ENCODE peak calls at places on chromosomes 3 and 15, in five cellular contexts. L is nephron progenitor cell, Y is ascending aorta, A is NCI-H1092, T is M059J. K is an unnamed sample.

GRCh38 chr3:8990266-8991215 is 27.3 kb upstream of the RAD18 start:
- DNase-seq in L (no peak), A (no peak), T (no peak), Y (no peak), K (no peak)

GRCh38 chr3:107637416-107638182 is 114.8 kb downstream of the BBX start:
- DNase-seq in Y (no peak), A (no peak), T (no peak), L (no peak), K (no peak)

GRCh38 chr3:83971693-83972092 is 987.1 kb upstream of the CADM2 start:
- DNase-seq in Y (no peak), A (no peak), L (no peak), T (no peak), K (no peak)

GRCh38 chr3:159829056-159829995 is 159.3 kb upstream of the IL12A start:
- DNase-seq in T (peak; percentile 78), Y (no peak), A (no peak), L (no peak), K (peak; percentile 86)

GRCh38 chr3:50532062-50532705 is 28.8 kb upstream of the CACNA2D2 start:
- DNase-seq in T (peak; percentile 25), L (no peak), A (no peak), Y (no peak), K (no peak)

GRCh38 chr3:149352556-149352955 is 19.1 kb upstream of the TM4SF18 start:
- DNase-seq in A (peak; percentile 28), T (peak; percentile 80), L (peak; percentile 46), Y (no peak), K (peak; percentile 68)

GRCh38 chr3:111732248-111732879 is 126.7 kb upstream of the PHLDB2 start:
- DNase-seq in A (no peak), Y (no peak), L (no peak), T (no peak), K (no peak)

GRCh38 chr3:58052373-58053273 is 44.4 kb downstream of the FLNB start:
- DNase-seq in L (no peak), T (peak; percentile 98), A (no peak), Y (peak; percentile 79), K (peak; percentile 51)

GRCh38 chr3:143242101-143242500 is 122.5 kb downstream of the CHST2 start:
- DNase-seq in Y (no peak), A (no peak), L (no peak), T (peak; percentile 15), K (no peak)

GRCh38 chr3:51605938-51606337 is 65.1 kb upstream of the TEX264 start:
- DNase-seq in T (no peak), L (no peak), Y (no peak), A (no peak), K (no peak)

GRCh38 chr3:127275287-127275781 is 12.5 kb downstream of the PRR20G start:
- DNase-seq in Y (no peak), T (peak; percentile 90), A (no peak), L (no peak), K (no peak)

GRCh38 chr3:14976317-14976716 is 28.9 kb downstream of the NR2C2 start:
- DNase-seq in Y (no peak), L (no peak), A (no peak), T (no peak), K (peak; percentile 42)

GRCh38 chr3:127035672-127036071 is 52.8 kb downstream of the PLXNA1 start:
- DNase-seq in Y (no peak), A (no peak), T (peak; percentile 63), L (no peak), K (no peak)

GRCh38 chr15:91135201-91136130 is 35.4 kb downstream of the SV2B start:
- DNase-seq in L (no peak), Y (no peak), A (no peak), T (no peak), K (no peak)

GRCh38 chr3:106711650-106712049 is 665.6 kb upstream of the CCDC54 start:
- DNase-seq in Y (no peak), L (no peak), T (peak; percentile 90), A (no peak), K (peak; percentile 32)

GRCh38 chr3:63609834-63610233 is 42.6 kb upstream of the SNTN start:
- DNase-seq in L (no peak), T (no peak), A (no peak), Y (no peak), K (no peak)

GRCh38 chr15:27176785-27177406 is 205.9 kb downstream of the GABRG3 start:
- DNase-seq in L (no peak), T (no peak), A (no peak), Y (no peak), K (no peak)

GRCh38 chr3:186487819-186488218 is 56.4 kb downstream of the CRYGS start:
- DNase-seq in L (peak; percentile 21), Y (no peak), T (peak; percentile 14), A (no peak), K (peak; percentile 21)

GRCh38 chr3:29456901-29457300 is 176.0 kb downstream of the RBMS3 start:
- DNase-seq in T (no peak), A (no peak), L (no peak), Y (no peak), K (no peak)